ENCODE peak calls at places on chromosome 19, in six cellular contexts. D is RCC 7860, W is SW 1271, I is sigmoid colon, B is aorta, S is frontal cortex. Z is an unnamed sample.

GRCh38 chr19:5407356-5407755 is 47.9 kb upstream of the ZNRF4 start:
- DNase-seq in D (no peak), W (peak), I (no peak), B (no peak), S (no peak), Z (no peak)

GRCh38 chr19:38142176-38143035 is 81.6 kb downstream of the DPF1 start:
- DNase-seq in D (no peak), W (no peak), I (no peak), B (no peak), S (peak), Z (peak)

GRCh38 chr19:974564-975257 is 9.4 kb upstream of the WDR18 start:
- DNase-seq in D (no peak), W (no peak), I (no peak), B (no peak), S (no peak), Z (no peak)

GRCh38 chr19:11332822-11333221 is 6.6 kb downstream of the RAB3D start:
- DNase-seq in D (no peak), W (no peak), I (no peak), B (no peak), S (no peak), Z (no peak)

GRCh38 chr19:40461669-40462221 is 3.8 kb downstream of the BLVRB start:
- DNase-seq in D (no peak), W (no peak), I (peak), B (peak), S (no peak), Z (peak)

GRCh38 chr19:30784850-30785459 is 412.8 kb downstream of the ZNF536 start:
- DNase-seq in D (no peak), W (peak), I (peak), B (peak), S (peak), Z (no peak)

GRCh38 chr19:13024126-13024957 is 29.1 kb downstream of the NFIX start:
- DNase-seq in D (no peak), W (no peak), I (peak), B (no peak), S (no peak), Z (no peak)

GRCh38 chr19:35291916-35292315 is at the start of gene MAG:
- DNase-seq in D (no peak), W (no peak), I (no peak), B (no peak), S (peak), Z (no peak)

GRCh38 chr19:45492627-45493470 is 4.0 kb downstream of the RTN2 start:
- DNase-seq in D (no peak), W (peak), I (peak), B (no peak), S (peak), Z (peak)

GRCh38 chr19:45801603-45802175 is 9.0 kb upstream of the DMWD start:
- DNase-seq in D (no peak), W (no peak), I (no peak), B (no peak), S (no peak), Z (no peak)

GRCh38 chr19:58544591-58545285 is 874 bp downstream of the TRIM28 start:
- DNase-seq in D (no peak), W (no peak), I (peak), B (no peak), S (peak), Z (no peak)

GRCh38 chr19:8036438-8037099 is 16.0 kb upstream of the CCL25 start:
- DNase-seq in D (no peak), W (no peak), I (no peak), B (no peak), S (no peak), Z (no peak)

GRCh38 chr19:48815870-48816501 is 5.2 kb upstream of the BCAT2 start:
- DNase-seq in D (no peak), W (peak), I (no peak), B (no peak), S (peak), Z (no peak)

Z was measured in tibial artery.